ENCODE peak calls at places on chromosomes 7 and 10, in six cellular contexts. X, M, A, S, I and G are unnamed samples.

GRCh38 chr10:30701471-30702173 is 72.1 kb upstream of the LYZL2 start:
- DNase-seq in A (peak), X (no peak), M (no peak), I (no peak), S (no peak), G (peak)

GRCh38 chr7:153887756-153888591 is 164.2 kb upstream of the DPP6 start:
- DNase-seq in M (no peak), I (no peak), S (no peak), X (no peak), A (no peak), G (no peak)

GRCh38 chr7:106071999-106072714 is 40.0 kb downstream of the SYPL1 start:
- DNase-seq in A (no peak), S (no peak), M (no peak), X (no peak), I (no peak), G (no peak)

GRCh38 chr10:4569132-4569531 is 256.9 kb upstream of the AKR1E2 start:
- DNase-seq in X (no peak), S (no peak), A (no peak), M (no peak), I (no peak), G (no peak)

GRCh38 chr7:70700935-70701425 is 431.0 kb upstream of the GALNT17 start:
- DNase-seq in X (no peak), M (no peak), I (no peak), A (no peak), S (no peak), G (no peak)

GRCh38 chr7:45021604-45022296 is 21.7 kb downstream of the CCM2 start:
- DNase-seq in M (no peak), I (no peak), A (peak), X (no peak), S (no peak), G (no peak)

GRCh38 chr7:102431617-102432298 is 1.6 kb upstream of the ORAI2 start:
- DNase-seq in S (no peak), A (no peak), M (no peak), I (no peak), X (no peak), G (peak)

GRCh38 chr10:58486821-58487220 is 25.9 kb upstream of the BICC1 start:
- DNase-seq in I (no peak), M (no peak), S (no peak), A (peak), X (no peak), G (no peak)

GRCh38 chr7:50957855-50958254 is 175.2 kb upstream of the GRB10 start:
- DNase-seq in A (no peak), I (no peak), X (no peak), S (no peak), M (no peak), G (no peak)

GRCh38 chr10:31650010-31650409 is 278.6 kb downstream of the ARHGAP12 start:
- DNase-seq in I (peak), S (peak), A (peak), M (peak), X (no peak), G (no peak)

GRCh38 chr10:48254745-48255144 is 19.8 kb downstream of the FRMPD2 start:
- DNase-seq in S (no peak), X (no peak), M (no peak), A (no peak), I (no peak), G (no peak)

GRCh38 chr7:37643876-37644275 is 39.7 kb upstream of the GPR141 start:
- DNase-seq in S (no peak), A (no peak), M (no peak), X (no peak), I (no peak), G (no peak)

GRCh38 chr10:85612378-85612775 is 754.2 kb downstream of the GRID1 start:
- DNase-seq in M (no peak), A (no peak), I (no peak), X (no peak), S (no peak), G (peak)

GRCh38 chr7:133735222-133735621 is 391.9 kb upstream of the LRGUK start:
- DNase-seq in M (no peak), X (no peak), A (peak), I (no peak), S (no peak), G (no peak)

GRCh38 chr7:39071116-39071515 is 93.4 kb downstream of the POU6F2 start:
- DNase-seq in X (no peak), A (no peak), S (no peak), M (no peak), I (no peak), G (no peak)

GRCh38 chr7:128869138-128869943 is 6.7 kb downstream of the ATP6V1F start:
- DNase-seq in X (peak), M (peak), S (peak), A (peak), I (no peak), G (peak)

GRCh38 chr10:7824251-7824650 is 5.9 kb downstream of the TAF3 start:
- DNase-seq in A (no peak), I (no peak), S (no peak), X (no peak), M (no peak), G (no peak)

GRCh38 chr7:148515728-148516715 is 74.5 kb upstream of the C7orf33 start:
- DNase-seq in S (no peak), A (no peak), I (no peak), M (no peak), X (no peak), G (no peak)

GRCh38 chr7:27952393-27953290 is 212.7 kb downstream of the TAX1BP1 start:
- DNase-seq in S (no peak), I (peak), A (no peak), M (no peak), X (no peak), G (no peak)

GRCh38 chr10:124629410-124629809 is 114.8 kb downstream of the FAM53B start:
- DNase-seq in A (no peak), X (no peak), I (no peak), M (no peak), S (peak), G (no peak)

GRCh38 chr7:146683439-146683838 is 566.8 kb downstream of the CNTNAP2 start:
- DNase-seq in S (no peak), A (peak), M (no peak), I (peak), X (no peak), G (no peak)

GRCh38 chr7:26898917-26899316 is 34.5 kb upstream of the SKAP2 start:
- DNase-seq in I (no peak), X (no peak), M (no peak), S (no peak), A (no peak), G (no peak)

GRCh38 chr10:114286971-114287370 is 47.9 kb downstream of the VWA2 start:
- DNase-seq in I (no peak), A (no peak), X (no peak), M (peak), S (no peak), G (no peak)

GRCh38 chr10:43322321-43322720 is 49.1 kb upstream of the FXYD4 start:
- DNase-seq in X (no peak), M (no peak), A (no peak), S (no peak), I (no peak), G (no peak)

GRCh38 chr10:62818426-62819011 is 2.4 kb upstream of the EGR2 start:
- DNase-seq in I (no peak), A (peak), M (peak), S (peak), X (no peak), G (no peak)

GRCh38 chr7:55420535-55420934 is 55.4 kb downstream of the LANCL2 start:
- DNase-seq in X (no peak), S (no peak), A (peak), I (no peak), M (no peak), G (no peak)

GRCh38 chr10:60399343-60399742 is 9.7 kb upstream of the ANK3 start:
- DNase-seq in I (no peak), S (no peak), M (no peak), A (no peak), X (no peak), G (no peak)

GRCh38 chr7:116633131-116633988 is 38.6 kb upstream of the MET start:
- DNase-seq in S (no peak), M (peak), I (peak), A (peak), X (no peak), G (no peak)

GRCh38 chr7:155796381-155797261 is 15.6 kb downstream of the SHH start:
- DNase-seq in M (peak), X (no peak), S (peak), I (no peak), A (no peak), G (peak)

GRCh38 chr7:91915401-91916067 is 25.1 kb upstream of the AKAP9 start:
- DNase-seq in S (no peak), A (peak), X (no peak), I (no peak), M (no peak), G (no peak)

GRCh38 chr7:25481891-25482290 is 253.6 kb upstream of the NPVF start:
- DNase-seq in A (no peak), S (peak), I (peak), X (no peak), M (no peak), G (no peak)

GRCh38 chr10:78904196-78904595 is 164.6 kb upstream of the ZMIZ1 start:
- DNase-seq in M (no peak), I (no peak), X (no peak), A (no peak), S (no peak), G (no peak)